ENCODE peak calls at places on chromosomes 13 and 19, in four cellular contexts. J, G, W and X are unnamed samples.

GRCh38 chr19:4172861-4173473 is 9.4 kb downstream of the SIRT6 start:
- DNase-seq in J (no peak), G (no peak), W (peak), X (peak)

GRCh38 chr13:19586904-19587634 is 25.7 kb upstream of the TPTE2 start:
- DNase-seq in J (peak), G (peak), W (peak), X (no peak)

GRCh38 chr19:14450168-14450874 is 17.2 kb downstream of the PKN1 start:
- DNase-seq in J (no peak), G (peak), W (peak), X (peak)

GRCh38 chr13:90302113-90302512 is 1045.4 kb upstream of the MIR17HG start:
- DNase-seq in J (no peak), G (no peak), W (no peak), X (no peak)

GRCh38 chr19:41753159-41753558 is 2.2 kb upstream of the CEACAM6 start:
- DNase-seq in J (no peak), G (peak), W (peak), X (peak)

GRCh38 chr19:44813331-44814131 is 4.6 kb downstream of the BCAM start:
- DNase-seq in J (no peak), G (no peak), W (no peak), X (peak)

GRCh38 chr13:47858678-47859050 is 142.4 kb downstream of the SUCLA2 start:
- DNase-seq in J (no peak), G (no peak), W (no peak), X (no peak)

GRCh38 chr19:7355871-7356270 is 7.1 kb downstream of the ARHGEF18 start:
- DNase-seq in J (no peak), G (no peak), W (no peak), X (no peak)

GRCh38 chr13:48072304-48072703 is 22.6 kb downstream of the MED4 start:
- DNase-seq in J (no peak), G (no peak), W (no peak), X (no peak)

GRCh38 chr13:50798923-50799322 is 44.6 kb downstream of the DLEU7 start:
- DNase-seq in J (no peak), G (no peak), W (no peak), X (no peak)

GRCh38 chr13:49806126-49806536 is 13.6 kb upstream of the KPNA3 start:
- DNase-seq in J (no peak), G (peak), W (no peak), X (no peak)

GRCh38 chr19:38737297-38737865 is 6.9 kb downstream of the CAPN12 start:
- DNase-seq in J (no peak), G (no peak), W (no peak), X (no peak)

GRCh38 chr13:23349127-23349897 is 84.2 kb downstream of the SACS start:
- DNase-seq in J (no peak), G (no peak), W (no peak), X (no peak)

GRCh38 chr13:73593199-73593765 is 534.5 kb downstream of the KLF5 start:
- DNase-seq in J (no peak), G (peak), W (no peak), X (no peak)

GRCh38 chr19:43883864-43884263 is 51.2 kb downstream of the ZNF45 start:
- DNase-seq in J (no peak), G (no peak), W (no peak), X (no peak)

GRCh38 chr13:59533561-59534337 is 630.0 kb downstream of the DIAPH3 start:
- DNase-seq in J (no peak), G (peak), W (no peak), X (no peak)

GRCh38 chr13:55214851-55215345 is 1925.8 kb upstream of the PRR20A start:
- DNase-seq in J (no peak), G (no peak), W (no peak), X (no peak)

GRCh38 chr19:7467009-7467989 is 21.5 kb downstream of the PEX11G start:
- DNase-seq in J (no peak), G (no peak), W (no peak), X (no peak)

GRCh38 chr13:113650275-113650674 is 7.7 kb downstream of the ATP4B start:
- DNase-seq in J (no peak), G (no peak), W (no peak), X (peak)

GRCh38 chr19:1956868-1957492 is 16.0 kb downstream of the CSNK1G2 start:
- DNase-seq in J (no peak), G (no peak), W (no peak), X (peak)

GRCh38 chr19:18173572-18174294 is at the start of gene IFI30:
- DNase-seq in J (peak), G (peak), W (peak), X (peak)

GRCh38 chr19:24178207-24178606 is 91.2 kb downstream of the ZNF254 start:
- DNase-seq in J (no peak), G (no peak), W (no peak), X (no peak)

GRCh38 chr13:48828962-48829405 is 146.7 kb upstream of the FNDC3A start:
- DNase-seq in J (no peak), G (no peak), W (no peak), X (no peak)

DNA sequence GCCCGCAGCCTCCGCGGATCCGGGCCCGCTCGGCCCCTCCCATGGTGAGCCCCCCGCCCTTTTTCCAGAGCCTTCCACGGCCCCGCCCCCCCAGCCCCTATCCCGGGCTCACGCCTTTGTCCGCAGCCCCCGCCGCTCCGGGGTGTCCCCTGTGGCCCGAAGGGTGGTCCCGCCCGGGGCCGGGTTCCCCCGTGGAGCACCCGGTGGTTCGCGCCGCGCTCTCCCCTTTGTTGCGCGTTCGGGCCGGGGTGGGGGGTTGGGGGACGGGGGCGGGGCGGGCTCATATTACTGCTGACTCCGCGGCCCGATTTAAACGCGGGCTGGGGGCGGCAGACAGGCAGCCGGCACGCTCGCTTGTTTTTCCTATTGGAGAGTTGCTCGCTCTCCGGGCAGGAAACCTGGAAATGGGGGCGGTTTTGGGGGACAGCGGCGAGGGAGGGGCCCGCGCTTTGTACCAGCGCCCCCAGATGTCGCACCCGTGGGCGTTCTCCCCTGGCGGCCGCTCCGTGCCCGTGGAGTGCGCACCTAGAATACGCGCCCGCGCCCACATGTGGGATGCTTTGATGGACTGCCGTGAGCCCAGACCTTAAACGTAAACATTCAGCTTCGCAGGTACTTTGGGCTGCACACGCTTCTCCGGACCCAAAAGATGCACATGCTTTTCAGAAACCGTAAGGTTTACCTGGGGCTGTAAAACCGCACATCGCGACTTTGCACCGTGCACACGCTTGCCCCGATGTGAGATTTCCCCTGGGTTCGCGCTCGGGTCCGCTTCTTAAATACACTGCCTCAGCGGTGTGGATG is 699 bp downstream of the PTOV1 start:
- DNase-seq in J (no peak), G (no peak), W (peak), X (peak)
- TF ChIP-seq TCF7 in J (no peak), G (no peak), W (no peak), X (no peak)

GRCh38 chr13:40386586-40386985 is 279.9 kb downstream of the FOXO1 start:
- DNase-seq in J (no peak), G (no peak), W (no peak), X (no peak)

GRCh38 chr13:40388617-40389016 is 277.8 kb downstream of the FOXO1 start:
- DNase-seq in J (peak), G (no peak), W (no peak), X (no peak)

GRCh38 chr13:40387775-40388174 is 278.7 kb downstream of the FOXO1 start:
- DNase-seq in J (no peak), G (no peak), W (no peak), X (no peak)

GRCh38 chr13:40390290-40391008 is 276.0 kb downstream of the FOXO1 start:
- DNase-seq in J (no peak), G (no peak), W (no peak), X (no peak)

GRCh38 chr13:40389081-40389641 is 277.3 kb downstream of the FOXO1 start:
- DNase-seq in J (peak), G (no peak), W (no peak), X (no peak)
- TF ChIP-seq ATF3 in J (no peak), G (no peak), W (no peak), X (no peak)

DNA sequence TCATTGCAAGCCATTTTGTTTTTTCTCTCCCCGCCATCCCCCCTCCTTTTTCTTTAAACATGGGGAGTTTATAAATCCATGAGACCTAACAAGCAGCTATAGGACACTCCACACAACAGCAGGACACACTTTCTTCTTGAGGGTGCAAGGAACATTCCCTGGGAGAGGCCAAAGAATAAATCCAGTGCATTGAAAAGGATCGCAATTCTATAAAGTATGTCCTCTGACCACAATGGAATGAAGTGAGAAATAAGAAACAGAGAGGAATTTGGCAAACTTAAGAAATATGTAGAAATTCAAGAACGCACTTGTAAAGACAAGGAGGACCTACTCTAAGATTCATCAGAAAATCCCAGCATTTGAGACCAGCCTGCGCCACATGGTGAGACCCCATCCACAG is 11.9 kb downstream of the KLF2 start:
- DNase-seq in J (no peak), G (no peak), W (no peak), X (no peak)
- TF ChIP-seq TCF7 in J (no peak), G (no peak), W (no peak), X (no peak)

GRCh38 chr13:46401432-46401831 is 14.4 kb upstream of the RUBCNL start:
- DNase-seq in J (no peak), G (no peak), W (no peak), X (no peak)

GRCh38 chr13:46405457-46405856 is 18.4 kb upstream of the RUBCNL start:
- DNase-seq in J (no peak), G (no peak), W (no peak), X (no peak)

GRCh38 chr13:46402178-46402577 is 15.1 kb upstream of the RUBCNL start:
- DNase-seq in J (no peak), G (no peak), W (no peak), X (no peak)

GRCh38 chr13:46404732-46405097 is 17.7 kb upstream of the RUBCNL start:
- DNase-seq in J (no peak), G (no peak), W (no peak), X (no peak)

GRCh38 chr13:46403851-46404731 is 17.0 kb upstream of the RUBCNL start:
- DNase-seq in J (no peak), G (no peak), W (no peak), X (no peak)
- TF ChIP-seq ATF3 in J (no peak), G (no peak), W (no peak), X (no peak)

GRCh38 chr19:12985049-12985776 is 10.1 kb upstream of the NFIX start:
- DNase-seq in J (no peak), G (peak), W (peak), X (no peak)
- TF ChIP-seq TCF7 in J (no peak), G (no peak), W (no peak), X (no peak)